ENCODE peak calls at places on chromosomes 1 and 21, in ten cellular contexts. X is GM12878, T is K562, L is H1, S is Panc1, Z is spleen, U is GM23338, F is transverse colon, D is HCT116, A is suprapubic skin. N is an unnamed sample.

GRCh38 chr1:183554577-183554976 is 35.7 kb downstream of the NCF2 start:
- DNase-seq in X (no peak), T (no peak), L (no peak), S (no peak), Z (peak), U (no peak), F (no peak), D (no peak), A (no peak), N (no peak)

GRCh38 chr1:27349784-27350672 is 8.2 kb downstream of the SYTL1 start:
- DNase-seq in X (no peak), T (no peak), L (peak), S (no peak), Z (peak), U (peak), F (peak), D (no peak), A (no peak), N (no peak)

GRCh38 chr21:45444385-45444784 is 39.4 kb downstream of the COL18A1 start:
- DNase-seq in X (no peak), T (no peak), L (no peak), S (no peak), Z (peak), U (no peak), F (no peak), D (no peak), A (no peak), N (no peak)

GRCh38 chr1:247322849-247323586 is 8.6 kb downstream of the ZNF496 start:
- DNase-seq in X (no peak), T (no peak), L (no peak), S (no peak), Z (no peak), U (no peak), F (no peak), D (no peak), A (no peak), N (no peak)

GRCh38 chr21:44377922-44378645 is 24.7 kb downstream of the TRPM2 start:
- DNase-seq in X (no peak), T (no peak), L (no peak), S (no peak), Z (no peak), U (no peak), F (no peak), D (no peak), A (no peak), N (no peak)

GRCh38 chr1:225762444-225762843 is 15.2 kb upstream of the SRP9 start:
- DNase-seq in X (no peak), T (no peak), L (no peak), S (no peak), Z (peak), U (no peak), F (no peak), D (no peak), A (no peak), N (no peak)

GRCh38 chr1:50155564-50155963 is 46.8 kb downstream of the ELAVL4 start:
- DNase-seq in X (no peak), T (no peak), L (no peak), S (no peak), Z (no peak), U (no peak), F (no peak), D (no peak), A (no peak), N (no peak)

GRCh38 chr1:2444138-2444591 is 31.8 kb upstream of the PEX10 start:
- DNase-seq in X (no peak), T (no peak), L (no peak), S (no peak), Z (no peak), U (no peak), F (no peak), D (no peak), A (no peak), N (no peak)

GRCh38 chr1:177328251-177328650 is 157.5 kb downstream of the BRINP2 start:
- DNase-seq in X (no peak), T (no peak), L (no peak), S (no peak), Z (no peak), U (no peak), F (no peak), D (no peak), A (no peak), N (no peak)

GRCh38 chr21:45224189-45224938 is 63.3 kb downstream of the POFUT2 start:
- DNase-seq in X (no peak), T (no peak), L (no peak), S (no peak), Z (no peak), U (no peak), F (peak), D (no peak), A (no peak), N (no peak)

GRCh38 chr1:202661136-202661845 is 49.0 kb downstream of the SYT2 start:
- DNase-seq in X (no peak), T (no peak), L (no peak), S (no peak), Z (no peak), U (peak), F (no peak), D (peak), A (no peak), N (no peak)

GRCh38 chr1:234928642-234929041 is 200.0 kb downstream of the TOMM20 start:
- DNase-seq in X (no peak), T (no peak), L (no peak), S (no peak), Z (no peak), U (no peak), F (no peak), D (no peak), A (peak), N (no peak)

GRCh38 chr1:163766537-163766936 is 444.8 kb downstream of the NUF2 start:
- DNase-seq in X (no peak), T (no peak), L (no peak), S (no peak), Z (no peak), U (no peak), F (no peak), D (no peak), A (no peak), N (no peak)

GRCh38 chr1:204726478-204726877 is 40.9 kb upstream of the LRRN2 start:
- DNase-seq in X (no peak), T (no peak), L (peak), S (no peak), Z (no peak), U (no peak), F (no peak), D (peak), A (no peak), N (no peak)

GRCh38 chr1:114536043-114536442 is 25.0 kb upstream of the TRIM33 start:
- DNase-seq in X (no peak), T (no peak), L (no peak), S (no peak), Z (no peak), U (no peak), F (no peak), D (no peak), A (no peak), N (no peak)

GRCh38 chr1:200693327-200693726 is 23.6 kb upstream of the DDX59 start:
- DNase-seq in X (no peak), T (peak), L (no peak), S (no peak), Z (no peak), U (no peak), F (no peak), D (no peak), A (no peak), N (no peak)

GRCh38 chr1:22123071-22123390 is 19.9 kb downstream of the WNT4 start:
- DNase-seq in X (no peak), T (no peak), L (no peak), S (no peak), Z (peak), U (no peak), F (no peak), D (no peak), A (no peak), N (no peak)

GRCh38 chr1:164659621-164660414 is 100.8 kb downstream of the PBX1 start:
- DNase-seq in X (no peak), T (no peak), L (no peak), S (no peak), Z (no peak), U (peak), F (peak), D (peak), A (no peak), N (no peak)

GRCh38 chr1:21579788-21580187 is 70.6 kb downstream of the ALPL start:
- DNase-seq in X (no peak), T (no peak), L (no peak), S (no peak), Z (no peak), U (no peak), F (no peak), D (no peak), A (no peak), N (no peak)

GRCh38 chr1:22912311-22912710 is 60.4 kb downstream of the LACTBL1 start:
- DNase-seq in X (no peak), T (no peak), L (no peak), S (no peak), Z (no peak), U (no peak), F (no peak), D (no peak), A (no peak), N (no peak)

GRCh38 chr1:244283772-244284171 is 167.9 kb downstream of the ADSS2 start:
- DNase-seq in X (no peak), T (no peak), L (no peak), S (no peak), Z (no peak), U (no peak), F (no peak), D (no peak), A (no peak), N (no peak)

GRCh38 chr1:184456189-184456588 is 69.4 kb downstream of the C1orf21 start:
- DNase-seq in X (no peak), T (no peak), L (no peak), S (no peak), Z (no peak), U (no peak), F (no peak), D (no peak), A (no peak), N (no peak)

GRCh38 chr1:22584001-22584557 is 20.8 kb downstream of the EPHA8 start:
- DNase-seq in X (no peak), T (no peak), L (no peak), S (no peak), Z (no peak), U (no peak), F (no peak), D (no peak), A (no peak), N (no peak)

GRCh38 chr1:62142550-62142949 is 52.1 kb upstream of the L1TD1 start:
- DNase-seq in X (no peak), T (no peak), L (peak), S (no peak), Z (no peak), U (peak), F (no peak), D (no peak), A (no peak), N (no peak)

GRCh38 chr1:6220236-6220635 is 14.3 kb downstream of the RNF207 start:
- DNase-seq in X (no peak), T (no peak), L (no peak), S (no peak), Z (no peak), U (no peak), F (no peak), D (peak), A (no peak), N (no peak)

GRCh38 chr1:94955767-94956632 is 29.1 kb upstream of the CNN3 start:
- DNase-seq in X (no peak), T (no peak), L (no peak), S (no peak), Z (no peak), U (no peak), F (no peak), D (no peak), A (no peak), N (no peak)

GRCh38 chr1:98053471-98054366 is 132.9 kb upstream of the DPYD start:
- DNase-seq in X (no peak), T (peak), L (peak), S (no peak), Z (peak), U (peak), F (peak), D (no peak), A (no peak), N (peak)

GRCh38 chr1:100538935-100539835 is 1.2 kb downstream of the GPR88 start:
- DNase-seq in X (no peak), T (no peak), L (peak), S (no peak), Z (peak), U (peak), F (no peak), D (no peak), A (peak), N (no peak)

GRCh38 chr1:7857000-7857399 is 4.1 kb upstream of the UTS2 start:
- DNase-seq in X (no peak), T (no peak), L (no peak), S (no peak), Z (no peak), U (no peak), F (no peak), D (no peak), A (no peak), N (no peak)

GRCh38 chr21:15064576-15065380 is at the start of gene NRIP1:
- DNase-seq in X (no peak), T (peak), L (peak), S (no peak), Z (peak), U (peak), F (peak), D (no peak), A (peak), N (peak)
- TF ChIP-seq POLR2AphosphoS5 in X (no peak), T (peak), L (no peak), S (no peak), Z (peak), U (no peak), F (peak), D (no peak), A (peak), N (no peak)

GRCh38 chr1:9422321-9422720 is 116.9 kb upstream of the SLC25A33 start:
- DNase-seq in X (no peak), T (no peak), L (no peak), S (no peak), Z (no peak), U (no peak), F (no peak), D (no peak), A (no peak), N (no peak)
- TF ChIP-seq POLR2AphosphoS5 in X (no peak), T (no peak), L (no peak), S (no peak), Z (no peak), U (no peak), F (no peak), D (no peak), A (no peak), N (no peak)

DNA sequence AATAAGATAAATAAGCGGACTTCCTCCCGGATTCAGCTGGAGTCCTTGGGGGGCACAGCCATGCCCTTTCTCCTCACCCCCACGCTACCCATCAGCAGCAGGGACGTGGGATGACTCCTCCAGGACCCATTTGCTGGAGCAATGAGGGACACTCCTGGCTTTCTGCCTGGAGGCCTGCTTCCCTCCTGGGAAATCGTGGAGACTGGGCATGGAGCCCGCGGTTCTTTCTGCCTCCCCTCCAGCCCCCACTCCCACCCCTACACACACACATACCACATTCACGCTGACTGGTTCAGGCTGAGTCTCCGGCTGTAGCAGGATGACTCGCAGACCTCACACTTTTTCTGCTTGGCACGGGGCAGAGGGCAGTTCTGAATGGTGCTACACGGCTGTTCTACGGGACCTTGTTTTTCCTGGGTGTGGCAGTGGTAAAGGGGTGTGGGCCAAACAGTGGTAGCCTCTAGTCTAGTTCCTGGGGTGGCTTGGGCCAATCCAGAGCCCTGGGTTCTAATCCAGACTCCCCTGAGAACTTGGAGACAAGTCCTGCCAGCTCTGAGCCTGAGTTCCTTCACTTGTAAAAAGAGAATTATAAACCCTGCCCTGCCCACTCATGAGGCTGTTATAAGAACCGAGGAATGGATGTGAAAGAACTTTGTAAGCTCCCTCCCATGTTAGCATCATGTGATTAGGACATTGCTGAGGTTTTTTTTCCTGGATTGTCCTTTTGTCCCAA is 131.2 kb downstream of the RRAGC start:
- DNase-seq in X (no peak), T (no peak), L (peak), S (no peak), Z (no peak), U (peak), F (peak), D (no peak), A (no peak), N (no peak)
- TF ChIP-seq POLR2AphosphoS5 in X (no peak), T (no peak), L (no peak), S (no peak), Z (peak), U (no peak), F (no peak), D (no peak), A (no peak), N (no peak)

GRCh38 chr1:156126701-156127534 is 12.4 kb downstream of the LMNA start:
- DNase-seq in X (peak), T (no peak), L (no peak), S (no peak), Z (no peak), U (no peak), F (peak), D (peak), A (no peak), N (no peak)

GRCh38 chr1:156126043-156126700 is 11.7 kb downstream of the LMNA start:
- DNase-seq in X (no peak), T (peak), L (peak), S (no peak), Z (peak), U (peak), F (peak), D (peak), A (peak), N (no peak)

GRCh38 chr1:156130578-156130942 is 16.0 kb downstream of the LMNA start:
- DNase-seq in X (no peak), T (no peak), L (no peak), S (no peak), Z (peak), U (no peak), F (no peak), D (no peak), A (no peak), N (no peak)

GRCh38 chr1:156128749-156129682 is 14.5 kb downstream of the LMNA start:
- DNase-seq in X (no peak), T (no peak), L (no peak), S (no peak), Z (no peak), U (no peak), F (peak), D (no peak), A (no peak), N (no peak)

GRCh38 chr1:156129687-156130577 is 15.4 kb downstream of the LMNA start:
- DNase-seq in X (no peak), T (peak), L (peak), S (peak), Z (peak), U (peak), F (peak), D (peak), A (peak), N (peak)
- TF ChIP-seq POLR2AphosphoS5 in X (no peak), T (peak), L (peak), S (no peak), Z (peak), U (peak), F (peak), D (peak), A (peak), N (no peak)

DNA sequence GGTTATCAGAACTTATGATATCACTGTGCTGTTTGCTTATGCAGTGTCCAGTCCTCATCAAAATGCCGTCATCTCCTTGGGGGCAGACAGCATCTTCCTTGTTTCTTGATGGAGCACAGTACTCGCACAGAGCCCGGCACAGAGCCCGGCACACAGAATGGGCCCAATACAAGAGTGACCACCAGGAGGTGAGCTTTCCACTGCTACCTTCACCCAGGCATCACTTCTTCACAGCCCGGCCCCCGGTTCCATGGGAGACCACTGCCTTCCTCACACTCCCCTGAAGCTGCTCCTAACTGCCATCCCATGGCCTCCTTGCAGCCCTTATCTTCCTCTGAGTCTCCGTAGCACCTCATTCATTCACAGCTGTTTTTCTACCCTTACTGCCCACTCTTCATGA is 94.0 kb downstream of the TNR start:
- DNase-seq in X (no peak), T (no peak), L (no peak), S (no peak), Z (no peak), U (peak), F (no peak), D (no peak), A (no peak), N (no peak)
- TF ChIP-seq POLR2AphosphoS5 in X (no peak), T (no peak), L (no peak), S (no peak), Z (no peak), U (no peak), F (no peak), D (no peak), A (no peak), N (no peak)

DNA sequence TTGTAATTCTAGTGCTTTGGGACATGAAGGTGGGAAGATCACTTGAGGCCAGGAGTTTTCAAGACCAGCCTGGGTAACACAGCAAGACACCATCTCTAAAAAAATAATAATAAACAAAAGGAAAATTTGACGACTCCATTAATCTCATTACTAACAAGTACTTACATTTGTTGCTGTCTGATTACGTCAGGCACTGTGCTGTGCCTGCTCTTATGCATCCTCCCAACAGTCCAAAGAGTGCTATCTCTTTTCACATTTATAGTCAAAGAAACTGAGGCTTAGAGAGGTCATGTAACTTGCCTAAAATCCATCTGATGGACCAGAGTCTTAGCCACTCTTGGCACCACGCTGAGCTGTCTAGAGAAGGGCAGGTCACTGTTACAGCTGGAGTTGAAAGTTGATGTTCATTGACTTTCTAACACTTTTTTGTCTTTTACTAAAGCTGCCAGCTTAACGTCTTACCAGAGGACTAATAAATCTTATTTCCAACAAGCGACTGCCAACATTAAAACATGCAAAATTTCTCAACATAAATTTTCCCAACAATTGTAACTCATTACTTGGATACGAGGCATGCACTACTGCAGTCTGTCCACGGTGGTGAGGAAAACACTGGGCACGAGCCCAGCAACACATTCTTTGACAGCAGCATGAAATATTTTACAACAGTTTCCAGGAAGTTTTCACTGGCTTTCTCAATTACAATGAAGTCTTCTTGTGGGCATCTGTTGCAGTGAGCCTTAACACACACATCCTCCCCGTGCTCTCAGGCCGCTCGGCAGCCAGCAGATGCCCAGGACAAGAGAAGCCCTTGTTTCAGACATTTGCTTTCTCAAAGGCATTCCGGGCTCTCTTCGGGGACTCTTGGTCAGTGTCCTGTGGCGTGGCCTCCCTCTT is 262.9 kb upstream of the PROX1 start:
- DNase-seq in X (no peak), T (no peak), L (no peak), S (no peak), Z (no peak), U (no peak), F (peak), D (no peak), A (no peak), N (no peak)
- TF ChIP-seq POLR2AphosphoS5 in X (no peak), T (no peak), L (no peak), S (no peak), Z (no peak), U (no peak), F (no peak), D (no peak), A (no peak), N (no peak)

DNA sequence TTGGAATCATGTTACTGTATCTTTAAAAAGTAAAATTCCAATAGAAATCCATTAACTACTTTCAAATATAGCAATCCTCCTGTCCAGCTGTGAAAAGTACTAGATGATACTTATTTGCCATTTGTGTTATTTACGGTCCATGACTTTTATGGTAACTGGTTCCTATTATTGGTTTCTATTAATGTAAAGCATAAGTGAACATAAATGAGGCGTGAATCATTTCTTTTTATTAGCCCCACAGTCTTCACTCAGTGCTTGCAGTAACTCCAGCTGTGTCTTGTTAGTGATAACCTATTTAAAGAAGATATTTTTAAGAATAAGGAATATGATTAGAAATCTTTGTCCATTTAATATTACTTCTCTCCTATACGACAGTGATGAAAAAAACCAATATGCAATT is 149.8 kb downstream of the SPATA17 start:
- DNase-seq in X (no peak), T (no peak), L (no peak), S (no peak), Z (no peak), U (no peak), F (no peak), D (no peak), A (no peak), N (no peak)
- TF ChIP-seq POLR2AphosphoS5 in X (no peak), T (no peak), L (no peak), S (no peak), Z (no peak), U (no peak), F (no peak), D (no peak), A (no peak), N (no peak)